ENCODE peak calls at places on chromosome 1, in ten cellular contexts. K is HTR-8/SVneo; E is fibroblast of gingiva; C is activated T-helper 2 cell treated with anti-CD3 and anti-CD28 coated beads, Interferon-gamma antibody, Interleukin-2, Interleukin-4, amounts not matched to agents 10 μg/mL and 5 μg/mL and 100 μg/mL, durations not matched to agents 14 hours and 24 hours and 36 hours; D is AML-193; V is Calu3; Q is GM12891; T is fibroblast of lung; H is stimulated activated naive B cell treated with anti-CD40 and anti-IgM and Interleukin-4, amounts not matched to agents 10 μg/mL and 1 μg/mL and 100 μg/mL, for 72 hours; U is stimulated activated effector memory CD8-positive, alpha-beta T cell treated with anti-CD3 and anti-CD28 coated beads, Interleukin-12 subunit alpha, Interleukin-12 subunit beta, amount 100 ng/mL, for 72 hours. O is an unnamed sample.

GRCh38 chr1:62230724-62231123 is 36.1 kb downstream of the L1TD1 start:
- DNase-seq in K (peak; percentile 53), E (no peak), C (no peak), D (no peak), V (peak; percentile 44), Q (no peak), T (no peak), H (no peak), U (no peak), O (no peak)

GRCh38 chr1:234918216-234918841 is 210.3 kb downstream of the TOMM20 start:
- DNase-seq in K (no peak), E (peak; percentile 5), C (no peak), D (no peak), V (no peak), Q (no peak), T (no peak), H (no peak), U (no peak), O (no peak)

GRCh38 chr1:35345439-35345981 is 77.0 kb downstream of the ZMYM4 start:
- DNase-seq in K (no peak), E (peak; percentile 73), C (no peak), D (peak; percentile 82), V (no peak), Q (no peak), T (peak; percentile 74), H (no peak), U (no peak), O (no peak)

GRCh38 chr1:183027031-183027430 is 3.8 kb downstream of the LAMC1 start:
- DNase-seq in K (no peak), E (no peak), C (no peak), D (no peak), V (no peak), Q (no peak), T (no peak), H (no peak), U (no peak), O (no peak)

GRCh38 chr1:167601442-167602380 is 28.3 kb upstream of the RCSD1 start:
- DNase-seq in K (no peak), E (no peak), C (no peak), D (peak; percentile 99), V (no peak), Q (no peak), T (no peak), H (peak; percentile 35), U (no peak), O (no peak)

GRCh38 chr1:206117151-206117948 is at the start of gene AVPR1B:
- DNase-seq in K (peak; percentile 64), E (peak; percentile 6), C (no peak), D (no peak), V (peak; percentile 64), Q (peak; percentile 29), T (peak; percentile 8), H (peak; percentile 33), U (no peak), O (no peak)

GRCh38 chr1:167500283-167500860 is 18.0 kb downstream of the CD247 start:
- DNase-seq in K (no peak), E (no peak), C (no peak), D (no peak), V (no peak), Q (no peak), T (no peak), H (no peak), U (no peak), O (no peak)

GRCh38 chr1:176847052-176847451 is 317.5 kb downstream of the ASTN1 start:
- DNase-seq in K (no peak), E (no peak), C (no peak), D (no peak), V (no peak), Q (no peak), T (no peak), H (no peak), U (no peak), O (no peak)

GRCh38 chr1:53070621-53071020 is 8.6 kb downstream of the PODN start:
- DNase-seq in K (no peak), E (no peak), C (no peak), D (no peak), V (no peak), Q (peak; percentile 11), T (no peak), H (no peak), U (no peak), O (no peak)

GRCh38 chr1:15178571-15179484 is 25.3 kb downstream of the TMEM51 start:
- DNase-seq in K (peak; percentile 72), E (peak; percentile 87), C (no peak), D (no peak), V (peak; percentile 43), Q (no peak), T (peak; percentile 96), H (no peak), U (no peak), O (no peak)

GRCh38 chr1:203945030-203945429 is 83.6 kb downstream of the SNRPE start:
- DNase-seq in K (no peak), E (no peak), C (no peak), D (no peak), V (no peak), Q (no peak), T (no peak), H (no peak), U (no peak), O (no peak)

GRCh38 chr1:1758059-1758621 is 20.1 kb downstream of the NADK start:
- DNase-seq in K (no peak), E (no peak), C (no peak), D (no peak), V (no peak), Q (no peak), T (no peak), H (no peak), U (no peak), O (no peak)

GRCh38 chr1:16082283-16083038 is 9.0 kb upstream of the FAM131C start:
- DNase-seq in K (peak; percentile 77), E (peak; percentile 29), C (peak; percentile 53), D (peak; percentile 27), V (peak; percentile 83), Q (peak; percentile 71), T (peak; percentile 60), H (peak; percentile 33), U (peak; percentile 60), O (peak; percentile 42)

GRCh38 chr1:201999625-202000238 is 10.7 kb upstream of the ELF3 start:
- DNase-seq in K (peak; percentile 70), E (peak; percentile 24), C (no peak), D (peak; percentile 58), V (peak; percentile 65), Q (peak; percentile 52), T (peak; percentile 52), H (no peak), U (no peak), O (no peak)

GRCh38 chr1:161094481-161094880 is 3.7 kb upstream of the KLHDC9 start:
- DNase-seq in K (no peak), E (no peak), C (no peak), D (no peak), V (no peak), Q (no peak), T (no peak), H (no peak), U (no peak), O (no peak)

GRCh38 chr1:209445576-209445975 is 137.9 kb upstream of the CAMK1G start:
- DNase-seq in K (no peak), E (no peak), C (no peak), D (no peak), V (no peak), Q (no peak), T (no peak), H (no peak), U (no peak), O (no peak)

GRCh38 chr1:205480349-205481278 is 23.9 kb upstream of the CDK18 start:
- DNase-seq in K (no peak), E (no peak), C (no peak), D (no peak), V (no peak), Q (no peak), T (no peak), H (peak; percentile 39), U (peak; percentile 40), O (peak; percentile 65)

GRCh38 chr1:227792216-227793078 is 23.0 kb upstream of the PRSS38 start:
- DNase-seq in K (no peak), E (no peak), C (no peak), D (no peak), V (no peak), Q (peak; percentile 5), T (no peak), H (no peak), U (no peak), O (no peak)

GRCh38 chr1:248740876-248741275 is 14.7 kb downstream of the LYPD8 start:
- DNase-seq in K (no peak), E (no peak), C (no peak), D (no peak), V (no peak), Q (no peak), T (no peak), H (no peak), U (no peak), O (no peak)

GRCh38 chr1:170067253-170067819 is 7.2 kb downstream of the KIFAP3 start:
- DNase-seq in K (no peak), E (no peak), C (peak; percentile 7), D (no peak), V (no peak), Q (no peak), T (no peak), H (no peak), U (no peak), O (no peak)

GRCh38 chr1:46473991-46474390 is 15.6 kb upstream of the DMBX1 start:
- DNase-seq in K (no peak), E (no peak), C (no peak), D (no peak), V (no peak), Q (no peak), T (no peak), H (no peak), U (no peak), O (no peak)

GRCh38 chr1:33898933-33899332 is 35.1 kb downstream of the HMGB4 start:
- DNase-seq in K (no peak), E (no peak), C (no peak), D (no peak), V (no peak), Q (no peak), T (no peak), H (no peak), U (no peak), O (no peak)

GRCh38 chr1:186894415-186894814 is 65.7 kb downstream of the PLA2G4A start:
- DNase-seq in K (no peak), E (peak; percentile 83), C (no peak), D (no peak), V (no peak), Q (no peak), T (peak; percentile 9), H (no peak), U (no peak), O (no peak)

GRCh38 chr1:174032823-174033222 is 10.7 kb upstream of the RC3H1 start:
- DNase-seq in K (no peak), E (peak; percentile 4), C (no peak), D (no peak), V (no peak), Q (no peak), T (peak; percentile 68), H (no peak), U (no peak), O (no peak)

GRCh38 chr1:19463204-19463803 is 22.0 kb downstream of the CAPZB start:
- DNase-seq in K (no peak), E (no peak), C (peak; percentile 62), D (no peak), V (no peak), Q (no peak), T (no peak), H (peak; percentile 26), U (no peak), O (peak; percentile 55)

GRCh38 chr1:114315601-114316000 is 161.9 kb upstream of the SYT6 start:
- DNase-seq in K (no peak), E (peak; percentile 73), C (no peak), D (no peak), V (no peak), Q (no peak), T (no peak), H (no peak), U (no peak), O (no peak)

GRCh38 chr1:27868932-27869718 is 3.2 kb upstream of the THEMIS2 start:
- DNase-seq in K (no peak), E (no peak), C (peak; percentile 60), D (peak; percentile 78), V (no peak), Q (no peak), T (no peak), H (peak; percentile 28), U (peak; percentile 44), O (peak; percentile 45)

GRCh38 chr1:62396871-62397270 is 40.0 kb upstream of the USP1 start:
- DNase-seq in K (no peak), E (no peak), C (no peak), D (no peak), V (no peak), Q (no peak), T (no peak), H (no peak), U (no peak), O (no peak)

O was measured in CD8-positive, alpha-beta memory T cell.